ENCODE peak calls at places on chromosomes 1 and 21, in seven cellular contexts. G is HepG2, Z is suprapubic skin, R is GM12878, L is stomach, C is K562, T is sigmoid colon. X is an unnamed sample. For H3K36me3, the result is how much of the 10 kb centered on the place peaks cover.

GRCh38 chr1:26111530-26112406 is at the start of gene PDIK1L:
- DNase-seq in R (peak), G (peak), T (peak), Z (peak), L (peak), C (peak), X (peak)

GRCh38 chr1:55103891-55104290 is 64.5 kb downstream of the PCSK9 start:
- DNase-seq in Z (no peak), C (no peak), G (no peak), T (no peak), R (no peak), L (no peak), X (no peak)

GRCh38 chr1:66346057-66346795 is 187.7 kb upstream of the SGIP1 start:
- DNase-seq in C (no peak), G (no peak), Z (no peak), T (no peak), L (no peak), R (no peak), X (no peak)

GRCh38 chr1:100860397-100860991 is 34.1 kb downstream of the EXTL2 start:
- DNase-seq in R (no peak), L (no peak), T (no peak), C (no peak), G (no peak), Z (no peak), X (no peak)

GRCh38 chr1:225772323-225772768 is 5.3 kb upstream of the SRP9 start:
- DNase-seq in L (peak), T (peak), C (peak), G (peak), Z (peak), R (no peak), X (no peak)

GRCh38 chr1:208183977-208184901 is 59.9 kb downstream of the PLXNA2 start:
- DNase-seq in T (no peak), C (peak), G (peak), Z (peak), L (peak), R (no peak), X (no peak)

GRCh38 chr1:204975568-204976235 is 67.3 kb upstream of the CNTN2 start:
- DNase-seq in R (no peak), Z (no peak), L (peak), C (peak), T (no peak), G (peak), X (no peak)

GRCh38 chr1:22323846-22324504 is 127.7 kb upstream of the ZBTB40 start:
- DNase-seq in R (no peak), T (peak), C (no peak), Z (no peak), L (peak), G (no peak), X (no peak)

GRCh38 chr1:161792740-161793139 is 26.6 kb downstream of the ATF6 start:
- DNase-seq in G (peak), C (peak), Z (no peak), L (no peak), T (no peak), R (peak), X (no peak)

GRCh38 chr1:246503341-246503740 is 3.7 kb downstream of the SMYD3 start:
- DNase-seq in C (no peak), T (no peak), Z (no peak), R (no peak), L (no peak), G (no peak), X (no peak)

GRCh38 chr1:99737016-99737415 is 29.4 kb downstream of the FRRS1 start:
- DNase-seq in L (no peak), T (no peak), R (no peak), G (peak), C (peak), Z (no peak), X (no peak)

GRCh38 chr1:172906778-172907592 is 143.8 kb downstream of the TNFSF18 start:
- DNase-seq in L (no peak), T (no peak), R (no peak), G (no peak), C (peak), Z (no peak), X (no peak)

GRCh38 chr1:172325562-172325961 is 94.9 kb upstream of the C1orf105 start:
- DNase-seq in L (no peak), Z (no peak), T (no peak), G (no peak), C (no peak), R (no peak), X (no peak)

GRCh38 chr21:44870748-44871495 is 2.6 kb downstream of the PTTG1IP start:
- DNase-seq in T (no peak), Z (peak), L (peak), C (no peak), R (no peak), G (peak), X (no peak)

GRCh38 chr1:41849211-41849759 is 69.4 kb downstream of the HIVEP3 start:
- DNase-seq in R (no peak), Z (no peak), C (no peak), T (no peak), L (no peak), G (no peak), X (no peak)

GRCh38 chr1:192575499-192576189 is at the start of gene RGS1:
- DNase-seq in L (peak), Z (no peak), T (peak), G (no peak), R (peak), C (no peak), X (no peak)

GRCh38 chr1:109979489-109980091 is 5.0 kb upstream of the AHCYL1 start:
- DNase-seq in L (peak), R (no peak), G (no peak), Z (no peak), T (no peak), C (peak), X (no peak)

GRCh38 chr1:109978761-109979488 is 5.6 kb upstream of the AHCYL1 start:
- DNase-seq in T (no peak), C (no peak), G (peak), L (no peak), R (no peak), Z (no peak), X (no peak)

GRCh38 chr1:109977657-109978378 is 6.7 kb upstream of the AHCYL1 start:
- DNase-seq in L (no peak), R (no peak), T (no peak), Z (no peak), C (no peak), G (no peak), X (no peak)

GRCh38 chr1:109977225-109977624 is 7.3 kb upstream of the AHCYL1 start:
- DNase-seq in R (no peak), G (no peak), C (no peak), L (no peak), Z (no peak), T (no peak), X (no peak)

DNA sequence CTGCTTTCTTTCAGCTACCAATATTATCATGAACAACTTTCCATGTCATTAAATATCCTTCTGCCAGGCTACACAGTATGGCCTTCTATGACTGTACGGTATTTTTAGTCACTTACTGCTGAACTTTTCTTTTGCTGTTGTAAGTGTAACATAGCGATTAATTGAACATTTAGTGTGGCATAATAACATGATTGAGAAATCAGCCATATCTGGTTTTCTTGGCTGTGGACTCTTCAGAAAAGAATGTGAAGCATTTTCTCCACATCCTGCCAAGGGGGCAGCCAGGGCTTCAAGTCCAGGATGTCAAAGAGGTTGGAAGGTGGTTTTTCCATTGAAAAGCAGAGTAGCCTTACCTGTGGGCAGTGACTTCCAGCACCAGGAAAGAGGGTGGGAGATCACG is 8.8 kb upstream of the AHCYL1 start:
- DNase-seq in L (no peak), C (no peak), R (no peak), G (peak), Z (no peak), T (no peak), X (no peak)
- H3K36me3 ChIP-seq in L (under half), C (under half), R (under half), G (under half), Z (under half), T (under half), X (under half)

DNA sequence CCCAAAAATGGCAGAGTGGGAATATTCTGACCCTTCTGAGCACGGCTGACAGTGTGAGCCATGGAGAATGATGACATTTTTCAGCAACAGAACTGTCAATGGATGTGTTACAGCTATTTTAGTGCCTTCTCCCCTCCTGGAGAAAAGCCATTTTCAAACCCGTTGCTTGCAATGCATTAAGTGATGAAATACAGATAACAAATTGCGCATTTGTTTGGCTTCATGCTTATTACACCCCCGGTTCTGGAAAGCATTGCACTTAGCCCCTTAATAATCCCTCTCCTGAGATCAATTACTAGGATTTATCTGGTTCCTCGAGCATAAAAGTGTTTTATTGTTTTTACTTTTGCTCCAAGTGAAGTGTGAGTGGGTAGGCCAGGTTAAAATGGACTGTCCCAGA is 37.6 kb upstream of the HHAT start:
- DNase-seq in G (no peak), R (no peak), T (no peak), Z (no peak), L (no peak), C (no peak), X (no peak)
- TF ChIP-seq EP300 in G (no peak), R (no peak), T (no peak), Z (no peak), L (no peak), C (no peak), X (no peak)

GRCh38 chr1:154577346-154578057 is 9.9 kb downstream of the CHRNB2 start:
- DNase-seq in Z (no peak), R (no peak), L (no peak), C (no peak), G (no peak), T (no peak), X (no peak)

GRCh38 chr1:154574715-154575114 is 7.1 kb downstream of the CHRNB2 start:
- DNase-seq in T (peak), C (no peak), R (no peak), Z (no peak), G (no peak), L (no peak), X (no peak)

GRCh38 chr1:154575147-154575927 is 7.8 kb downstream of the CHRNB2 start:
- DNase-seq in R (no peak), G (no peak), T (no peak), L (no peak), C (no peak), Z (no peak), X (no peak)

GRCh38 chr1:154578058-154578418 is 10.5 kb downstream of the CHRNB2 start:
- DNase-seq in G (no peak), C (no peak), Z (no peak), L (no peak), R (no peak), T (no peak), X (no peak)

GRCh38 chr1:154575951-154576566 is 8.5 kb downstream of the CHRNB2 start:
- DNase-seq in R (no peak), T (no peak), Z (no peak), G (no peak), L (no peak), C (no peak), X (no peak)
- TF ChIP-seq POLR2AphosphoS5 in R (peak), T (no peak), Z (no peak), G (peak), L (no peak), C (no peak), X (no peak)

GRCh38 chr1:52477876-52478275 is 73.5 kb downstream of the PRPF38A start:
- DNase-seq in L (no peak), T (no peak), R (no peak), C (no peak), Z (no peak), G (peak), X (no peak)

GRCh38 chr1:52476943-52477342 is 72.5 kb downstream of the PRPF38A start:
- DNase-seq in G (no peak), T (no peak), C (no peak), Z (no peak), R (no peak), L (no peak), X (no peak)

GRCh38 chr1:52472384-52472783 is 68.0 kb downstream of the PRPF38A start:
- DNase-seq in T (no peak), Z (no peak), L (no peak), R (no peak), G (no peak), C (no peak), X (no peak)

GRCh38 chr1:52473039-52473438 is 68.6 kb downstream of the PRPF38A start:
- DNase-seq in T (no peak), L (no peak), Z (no peak), R (no peak), C (no peak), G (peak), X (no peak)

DNA sequence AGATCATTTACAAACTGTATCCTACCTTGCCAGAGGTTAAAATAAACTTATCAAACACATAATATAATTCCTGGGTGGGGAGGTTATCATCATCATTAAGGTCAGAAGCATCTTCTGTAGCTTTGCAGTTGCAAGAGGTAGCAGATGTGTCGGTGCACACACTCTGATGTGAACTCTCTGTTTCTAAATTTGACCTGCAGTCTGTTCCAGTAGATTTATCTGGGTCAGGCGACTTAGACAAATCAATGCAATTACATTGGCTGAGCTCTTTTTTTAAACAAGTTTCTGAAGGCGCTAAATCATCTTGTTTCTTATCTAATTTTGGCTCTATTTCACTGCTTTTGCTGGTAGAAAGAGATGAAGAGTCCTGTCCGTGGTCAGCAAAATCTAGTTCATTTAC is 70.4 kb downstream of the PRPF38A start:
- DNase-seq in Z (no peak), T (no peak), G (no peak), C (no peak), L (no peak), R (no peak), X (no peak)
- H3K36me3 ChIP-seq in Z (under half), T (under half), G (under half), C (under half), L (half or more), R (under half), X (under half)

DNA sequence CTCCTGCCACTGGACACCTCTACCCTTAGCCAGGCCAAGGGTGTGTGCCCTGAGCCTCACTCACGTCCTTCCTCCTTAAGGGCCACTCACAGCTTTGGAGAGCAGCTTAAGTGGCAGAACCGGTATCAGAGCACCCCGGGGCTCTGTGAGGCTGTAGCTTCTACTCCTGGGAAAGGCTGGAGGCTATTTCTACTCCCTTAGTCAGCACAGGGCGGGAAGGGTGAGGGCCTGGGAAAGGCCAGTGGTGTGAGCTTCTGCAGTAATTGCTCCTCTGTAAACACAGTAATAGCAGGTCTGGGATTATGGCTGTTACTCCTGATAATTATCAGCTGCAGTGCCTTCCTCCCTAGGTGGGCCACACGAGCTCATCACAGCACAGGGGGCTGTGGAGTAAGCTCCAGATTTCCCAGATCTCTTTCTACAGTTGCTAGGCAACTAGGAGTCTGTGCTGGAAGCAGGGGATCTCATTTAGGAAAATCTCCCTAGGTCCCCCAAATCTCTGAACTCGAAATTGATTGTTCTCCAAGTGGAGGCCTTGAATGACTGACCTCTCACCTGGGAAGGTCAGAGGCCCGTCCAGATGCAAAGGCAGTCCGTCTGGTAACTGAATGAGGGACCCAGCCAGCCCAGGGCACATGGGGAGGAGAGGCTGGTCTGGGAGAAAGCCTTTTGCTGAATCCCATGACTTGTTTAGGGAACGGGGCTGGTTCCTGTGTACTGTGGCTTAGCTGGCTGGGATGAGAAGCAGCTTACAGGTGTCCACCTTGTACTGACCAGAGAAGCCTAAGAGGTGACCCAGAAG is 29.3 kb downstream of the IER5 start:
- DNase-seq in Z (no peak), R (no peak), L (peak), G (no peak), C (no peak), T (no peak), X (no peak)
- TF ChIP-seq EP300 in Z (no peak), R (no peak), L (no peak), G (no peak), C (no peak), T (no peak), X (no peak)

DNA sequence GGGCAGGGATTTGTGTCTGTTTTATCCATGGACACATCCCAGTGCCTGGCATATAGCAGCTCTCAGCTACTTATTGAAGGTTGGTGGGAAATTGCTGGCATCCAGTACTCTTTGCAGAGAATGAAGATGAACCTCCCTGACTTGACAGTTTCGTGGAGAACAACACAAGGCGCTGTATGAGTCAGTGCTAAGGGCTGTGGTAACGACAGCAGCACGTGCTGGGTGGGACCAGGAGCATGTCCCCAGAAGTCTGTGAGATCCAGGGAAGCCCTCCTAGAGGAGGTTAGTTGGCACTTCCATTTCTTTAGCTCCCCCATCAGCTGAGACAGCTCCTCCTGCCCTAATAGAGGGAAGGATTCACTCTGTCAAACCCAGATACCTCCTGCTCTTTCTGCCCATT is 25.9 kb upstream of the IL19 start:
- DNase-seq in L (no peak), G (no peak), R (no peak), Z (no peak), T (no peak), C (no peak), X (no peak)
- TF ChIP-seq POLR2AphosphoS5 in L (no peak), G (no peak), R (no peak), Z (no peak), T (no peak), C (no peak), X (no peak)